ENCODE peak calls at places on chromosomes 13 and 19, in eight cellular contexts. One of them, this sample, is unnamed. For H3K36me3, the result is how much of the 10 kb centered on the place peaks cover.

GRCh38 chr13:90868321-90868920 is 479.1 kb upstream of the MIR17HG start:
- DNase-seq in PC-9: peak
- DNase-seq in psoas muscle: no peak
- DNase-seq in left ventricle myocardium inferior: no peak
- DNase-seq in lower lobe of right lung: no peak
- DNase-seq in heart left ventricle: no peak
- DNase-seq in A673: peak
- DNase-seq in cardiac muscle cell: peak
- DNase-seq in this sample: no peak

GRCh38 chr13:50672025-50672424 is 171.5 kb downstream of the DLEU7 start:
- DNase-seq in left ventricle myocardium inferior: no peak
- DNase-seq in PC-9: peak
- DNase-seq in cardiac muscle cell: no peak
- DNase-seq in A673: no peak
- DNase-seq in lower lobe of right lung: peak
- DNase-seq in heart left ventricle: no peak
- DNase-seq in psoas muscle: no peak
- DNase-seq in this sample: no peak

GRCh38 chr13:59099182-59099950 is 1064.4 kb downstream of the DIAPH3 start:
- DNase-seq in psoas muscle: no peak
- DNase-seq in left ventricle myocardium inferior: no peak
- DNase-seq in A673: no peak
- DNase-seq in lower lobe of right lung: no peak
- DNase-seq in heart left ventricle: no peak
- DNase-seq in cardiac muscle cell: no peak
- DNase-seq in PC-9: no peak
- DNase-seq in this sample: no peak

GRCh38 chr19:652467-653389 is 10.3 kb downstream of the RNF126 start:
- DNase-seq in heart left ventricle: no peak
- DNase-seq in psoas muscle: no peak
- DNase-seq in A673: no peak
- DNase-seq in lower lobe of right lung: no peak
- DNase-seq in cardiac muscle cell: no peak
- DNase-seq in PC-9: no peak
- DNase-seq in left ventricle myocardium inferior: no peak
- DNase-seq in this sample: no peak

GRCh38 chr19:18666304-18666703 is 17.2 kb upstream of the CRTC1 start:
- DNase-seq in lower lobe of right lung: no peak
- DNase-seq in psoas muscle: no peak
- DNase-seq in cardiac muscle cell: no peak
- DNase-seq in heart left ventricle: no peak
- DNase-seq in A673: no peak
- DNase-seq in PC-9: no peak
- DNase-seq in left ventricle myocardium inferior: no peak
- DNase-seq in this sample: no peak

GRCh38 chr13:23461544-23461943 is 28.0 kb upstream of the SACS start:
- DNase-seq in cardiac muscle cell: no peak
- DNase-seq in lower lobe of right lung: no peak
- DNase-seq in PC-9: no peak
- DNase-seq in psoas muscle: no peak
- DNase-seq in A673: no peak
- DNase-seq in left ventricle myocardium inferior: no peak
- DNase-seq in heart left ventricle: no peak
- DNase-seq in this sample: no peak

GRCh38 chr13:72530471-72530870 is 197.0 kb downstream of the MZT1 start:
- DNase-seq in A673: no peak
- DNase-seq in cardiac muscle cell: no peak
- DNase-seq in heart left ventricle: no peak
- DNase-seq in lower lobe of right lung: no peak
- DNase-seq in PC-9: no peak
- DNase-seq in psoas muscle: no peak
- DNase-seq in left ventricle myocardium inferior: no peak
- DNase-seq in this sample: no peak

GRCh38 chr13:112244495-112245177 is 131.5 kb upstream of the SPACA7 start:
- DNase-seq in lower lobe of right lung: no peak
- DNase-seq in cardiac muscle cell: no peak
- DNase-seq in left ventricle myocardium inferior: no peak
- DNase-seq in heart left ventricle: no peak
- DNase-seq in PC-9: no peak
- DNase-seq in psoas muscle: no peak
- DNase-seq in A673: no peak
- DNase-seq in this sample: no peak

GRCh38 chr13:20134732-20135131 is 26.1 kb downstream of the GJA3 start:
- DNase-seq in A673: no peak
- DNase-seq in heart left ventricle: no peak
- DNase-seq in left ventricle myocardium inferior: no peak
- DNase-seq in psoas muscle: no peak
- DNase-seq in lower lobe of right lung: no peak
- DNase-seq in cardiac muscle cell: no peak
- DNase-seq in PC-9: no peak
- DNase-seq in this sample: no peak

GRCh38 chr13:20140487-20140886 is 20.4 kb downstream of the GJA3 start:
- DNase-seq in lower lobe of right lung: no peak
- DNase-seq in heart left ventricle: no peak
- DNase-seq in PC-9: no peak
- DNase-seq in cardiac muscle cell: no peak
- DNase-seq in psoas muscle: no peak
- DNase-seq in left ventricle myocardium inferior: no peak
- DNase-seq in A673: no peak
- DNase-seq in this sample: no peak

GRCh38 chr13:20141238-20142018 is 19.4 kb downstream of the GJA3 start:
- DNase-seq in cardiac muscle cell: no peak
- DNase-seq in psoas muscle: no peak
- DNase-seq in heart left ventricle: peak
- DNase-seq in A673: peak
- DNase-seq in left ventricle myocardium inferior: peak
- DNase-seq in PC-9: no peak
- DNase-seq in lower lobe of right lung: no peak
- DNase-seq in this sample: no peak

GRCh38 chr13:20137875-20138274 is 23.0 kb downstream of the GJA3 start:
- DNase-seq in lower lobe of right lung: no peak
- DNase-seq in heart left ventricle: no peak
- DNase-seq in left ventricle myocardium inferior: no peak
- DNase-seq in PC-9: no peak
- DNase-seq in A673: no peak
- DNase-seq in cardiac muscle cell: no peak
- DNase-seq in psoas muscle: no peak
- DNase-seq in this sample: no peak

DNA sequence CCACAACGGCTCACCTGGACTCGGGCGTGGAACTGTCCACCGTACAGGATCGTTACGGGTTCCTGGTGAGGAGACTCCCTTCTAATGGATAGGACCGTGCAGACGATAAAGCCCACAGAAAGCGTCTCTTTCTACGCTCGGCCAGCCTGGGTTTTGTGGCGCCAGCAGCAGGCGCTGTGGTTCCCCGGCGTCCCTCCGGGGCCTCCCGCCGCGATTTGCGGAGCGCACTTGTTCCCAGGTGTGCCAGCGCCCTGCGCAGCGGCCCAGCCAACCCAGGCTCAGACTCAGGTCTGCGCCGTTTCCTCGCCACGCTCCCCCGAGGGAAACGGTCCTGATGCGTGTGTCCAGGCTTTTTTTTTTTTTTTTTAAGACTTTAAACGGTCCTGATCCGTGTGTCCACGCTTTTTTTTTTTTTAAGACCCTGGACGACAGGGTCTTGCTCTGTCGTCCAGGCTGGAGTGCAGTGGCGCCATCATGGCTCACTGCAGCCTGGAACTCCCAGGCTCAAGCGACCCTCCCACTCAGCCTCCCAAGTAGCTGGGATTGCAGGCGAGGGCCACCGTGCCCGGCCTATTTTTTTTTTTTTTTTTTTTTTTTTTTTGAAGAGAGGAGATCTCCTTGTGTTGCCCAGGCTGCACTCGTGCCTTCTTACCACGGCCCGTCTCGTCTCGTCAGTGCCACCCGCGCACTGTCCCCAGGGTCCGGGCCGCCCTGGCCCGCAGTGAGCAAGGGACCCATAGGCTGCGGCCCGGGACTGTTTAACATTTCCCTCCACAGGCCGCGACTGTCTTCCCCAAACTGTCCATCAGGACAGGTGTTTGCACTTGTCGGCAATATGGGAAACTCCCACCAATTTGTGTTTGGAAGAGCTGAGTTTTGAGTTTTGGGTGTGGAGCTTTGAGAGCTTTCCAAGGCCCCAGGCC is 23.8 kb downstream of the GJA3 start:
- DNase-seq in psoas muscle: no peak
- DNase-seq in lower lobe of right lung: no peak
- DNase-seq in left ventricle myocardium inferior: no peak
- DNase-seq in heart left ventricle: no peak
- DNase-seq in cardiac muscle cell: peak
- DNase-seq in PC-9: peak
- DNase-seq in A673: no peak
- DNase-seq in this sample: peak
- TF ChIP-seq CTCF in psoas muscle: peak
- TF ChIP-seq CTCF in lower lobe of right lung: peak
- TF ChIP-seq CTCF in left ventricle myocardium inferior: peak
- TF ChIP-seq CTCF in heart left ventricle: peak
- TF ChIP-seq CTCF in cardiac muscle cell: peak
- TF ChIP-seq CTCF in PC-9: no peak
- TF ChIP-seq CTCF in A673: peak
- TF ChIP-seq CTCF in this sample: no peak

GRCh38 chr19:58318297-58318696 is 8.5 kb upstream of the ZSCAN22 start:
- DNase-seq in psoas muscle: no peak
- DNase-seq in lower lobe of right lung: no peak
- DNase-seq in cardiac muscle cell: no peak
- DNase-seq in A673: no peak
- DNase-seq in PC-9: no peak
- DNase-seq in left ventricle myocardium inferior: no peak
- DNase-seq in heart left ventricle: no peak
- DNase-seq in this sample: no peak

GRCh38 chr19:58317481-58318072 is 9.2 kb upstream of the ZSCAN22 start:
- DNase-seq in PC-9: no peak
- DNase-seq in left ventricle myocardium inferior: no peak
- DNase-seq in lower lobe of right lung: no peak
- DNase-seq in psoas muscle: no peak
- DNase-seq in A673: peak
- DNase-seq in cardiac muscle cell: peak
- DNase-seq in heart left ventricle: no peak
- DNase-seq in this sample: no peak

GRCh38 chr19:58319241-58319640 is 7.6 kb upstream of the ZSCAN22 start:
- DNase-seq in PC-9: no peak
- DNase-seq in psoas muscle: no peak
- DNase-seq in lower lobe of right lung: no peak
- DNase-seq in A673: no peak
- DNase-seq in heart left ventricle: no peak
- DNase-seq in left ventricle myocardium inferior: no peak
- DNase-seq in cardiac muscle cell: no peak
- DNase-seq in this sample: no peak
- H3K36me3 ChIP-seq in PC-9: under half
- H3K36me3 ChIP-seq in psoas muscle: under half
- H3K36me3 ChIP-seq in lower lobe of right lung: under half
- H3K36me3 ChIP-seq in A673: under half
- H3K36me3 ChIP-seq in heart left ventricle: under half
- H3K36me3 ChIP-seq in left ventricle myocardium inferior: under half
- H3K36me3 ChIP-seq in cardiac muscle cell: under half
- H3K36me3 ChIP-seq in this sample: under half

DNA sequence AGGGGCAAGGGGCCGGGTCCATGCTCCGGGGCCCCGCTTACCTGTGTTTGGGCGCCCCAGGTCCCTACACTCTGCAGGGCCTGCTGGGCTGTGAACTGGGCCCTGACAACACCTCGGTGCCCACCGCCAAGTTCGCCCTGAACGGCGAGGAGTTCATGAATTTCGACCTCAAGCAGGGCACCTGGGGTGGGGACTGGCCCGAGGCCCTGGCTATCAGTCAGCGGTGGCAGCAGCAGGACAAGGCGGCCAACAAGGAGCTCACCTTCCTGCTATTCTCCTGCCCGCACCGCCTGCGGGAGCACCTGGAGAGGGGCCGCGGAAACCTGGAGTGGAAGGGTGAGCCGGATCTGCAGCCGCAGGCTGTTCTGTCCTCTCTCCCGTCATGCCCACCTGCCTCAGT is 1.7 kb downstream of the FCGRT start:
- DNase-seq in PC-9: no peak
- DNase-seq in lower lobe of right lung: no peak
- DNase-seq in left ventricle myocardium inferior: no peak
- DNase-seq in cardiac muscle cell: no peak
- DNase-seq in A673: no peak
- DNase-seq in heart left ventricle: no peak
- DNase-seq in psoas muscle: no peak
- DNase-seq in this sample: no peak
- H3K4me3 ChIP-seq in PC-9: no peak
- H3K4me3 ChIP-seq in lower lobe of right lung: peak
- H3K4me3 ChIP-seq in left ventricle myocardium inferior: peak
- H3K4me3 ChIP-seq in cardiac muscle cell: no peak
- H3K4me3 ChIP-seq in A673: peak
- H3K4me3 ChIP-seq in heart left ventricle: no peak
- H3K4me3 ChIP-seq in psoas muscle: peak
- H3K4me3 ChIP-seq in this sample: peak

GRCh38 chr19:50325310-50326100 is 3.7 kb downstream of the KCNC3 start:
- DNase-seq in cardiac muscle cell: peak
- DNase-seq in left ventricle myocardium inferior: peak
- DNase-seq in psoas muscle: peak
- DNase-seq in heart left ventricle: peak
- DNase-seq in lower lobe of right lung: peak
- DNase-seq in A673: peak
- DNase-seq in PC-9: peak
- DNase-seq in this sample: peak

GRCh38 chr19:50327013-50327412 is 2.2 kb downstream of the KCNC3 start:
- DNase-seq in left ventricle myocardium inferior: no peak
- DNase-seq in PC-9: no peak
- DNase-seq in heart left ventricle: no peak
- DNase-seq in lower lobe of right lung: no peak
- DNase-seq in psoas muscle: no peak
- DNase-seq in A673: no peak
- DNase-seq in cardiac muscle cell: no peak
- DNase-seq in this sample: peak

GRCh38 chr19:50324331-50324730 is 4.8 kb downstream of the KCNC3 start:
- DNase-seq in left ventricle myocardium inferior: no peak
- DNase-seq in PC-9: no peak
- DNase-seq in heart left ventricle: no peak
- DNase-seq in A673: no peak
- DNase-seq in lower lobe of right lung: no peak
- DNase-seq in psoas muscle: peak
- DNase-seq in cardiac muscle cell: no peak
- DNase-seq in this sample: no peak

GRCh38 chr19:50327461-50328256 is 1.5 kb downstream of the KCNC3 start:
- DNase-seq in lower lobe of right lung: no peak
- DNase-seq in cardiac muscle cell: no peak
- DNase-seq in psoas muscle: no peak
- DNase-seq in left ventricle myocardium inferior: no peak
- DNase-seq in heart left ventricle: no peak
- DNase-seq in A673: no peak
- DNase-seq in PC-9: no peak
- DNase-seq in this sample: no peak

DNA sequence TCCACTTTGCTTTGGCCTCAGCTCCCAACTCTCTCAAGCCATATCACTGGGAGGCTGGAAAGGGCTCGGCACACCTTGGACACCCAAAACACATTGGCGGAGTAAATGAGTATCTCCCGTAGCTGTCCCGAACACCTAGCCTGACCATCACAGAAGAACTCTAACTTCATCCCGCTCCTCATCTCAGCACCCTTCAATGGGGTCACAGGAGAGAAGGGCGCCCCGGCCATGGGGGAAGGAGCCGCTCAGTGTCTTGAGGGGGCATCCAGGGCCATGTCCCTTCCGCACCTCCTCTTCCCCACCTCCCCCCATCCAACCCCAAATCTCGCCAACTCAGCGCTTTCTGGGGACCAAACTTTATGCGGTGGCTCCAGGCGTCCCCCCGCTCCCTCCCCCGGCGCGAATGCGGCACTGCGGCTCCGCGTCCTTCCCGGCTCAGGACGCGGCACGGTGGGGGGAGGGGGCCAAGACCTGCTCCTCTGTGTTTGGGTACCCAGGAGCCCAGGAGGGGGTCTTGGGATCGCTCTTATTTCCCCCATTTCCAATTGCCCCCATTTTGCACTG is 3.0 kb downstream of the KCNC3 start:
- DNase-seq in left ventricle myocardium inferior: no peak
- DNase-seq in A673: no peak
- DNase-seq in heart left ventricle: no peak
- DNase-seq in psoas muscle: no peak
- DNase-seq in cardiac muscle cell: no peak
- DNase-seq in lower lobe of right lung: no peak
- DNase-seq in PC-9: no peak
- DNase-seq in this sample: peak
- TF ChIP-seq CTCF in left ventricle myocardium inferior: no peak
- TF ChIP-seq CTCF in A673: no peak
- TF ChIP-seq CTCF in heart left ventricle: no peak
- TF ChIP-seq CTCF in psoas muscle: no peak
- TF ChIP-seq CTCF in cardiac muscle cell: no peak
- TF ChIP-seq CTCF in lower lobe of right lung: no peak
- TF ChIP-seq CTCF in PC-9: no peak
- TF ChIP-seq CTCF in this sample: no peak

This sample was measured in right lobe of liver.